ENCODE peak calls at places on chromosome 2, in four cellular contexts. F is Right ventricle myocardium superior, N is EL, P is osteocyte. O is an unnamed sample.

GRCh38 chr2:151669585-151670081 is 64.6 kb downstream of the NEB start:
- DNase-seq in N (no peak), F (no peak), P (no peak), O (no peak)

GRCh38 chr2:45637440-45637839 is 14.0 kb upstream of the PRKCE start:
- DNase-seq in F (no peak), P (no peak), N (peak), O (peak)

GRCh38 chr2:103254611-103255010 is 492.8 kb downstream of the TMEM182 start:
- DNase-seq in N (no peak), F (no peak), P (no peak), O (no peak)

GRCh38 chr2:24972315-24972958 is 682 bp upstream of the DNAJC27 start:
- DNase-seq in N (peak), P (no peak), F (peak), O (peak)

GRCh38 chr2:226329180-226329579 is 470.4 kb downstream of the IRS1 start:
- DNase-seq in F (no peak), P (no peak), N (no peak), O (no peak)

GRCh38 chr2:67824196-67824595 is 238.6 kb downstream of the C1D start:
- DNase-seq in F (no peak), P (no peak), N (peak), O (no peak)

GRCh38 chr2:8028036-8028435 is 653.8 kb upstream of the ID2 start:
- DNase-seq in N (no peak), P (peak), F (no peak), O (no peak)

GRCh38 chr2:232532406-232532805 is 6.4 kb downstream of the CHRND start:
- DNase-seq in F (peak), N (no peak), P (no peak), O (no peak)

GRCh38 chr2:233728723-233729301 is at the start of gene UGT1A3:
- DNase-seq in F (no peak), P (no peak), N (no peak), O (no peak)

GRCh38 chr2:216775043-216775453 is 79.7 kb upstream of the IGFBP5 start:
- DNase-seq in P (no peak), F (peak), N (peak), O (no peak)

GRCh38 chr2:200863655-200864205 is 728 bp downstream of the CLK1 start:
- DNase-seq in P (no peak), F (no peak), N (peak), O (no peak)

GRCh38 chr2:96415684-96416083 is 80.1 kb downstream of the NCAPH start:
- DNase-seq in P (no peak), F (no peak), N (no peak), O (peak)

GRCh38 chr2:172639823-172640222 is 83.9 kb downstream of the PDK1 start:
- DNase-seq in F (no peak), P (no peak), N (peak), O (peak)

GRCh38 chr2:101622633-101623521 is 74.6 kb upstream of the MAP4K4 start:
- DNase-seq in P (no peak), F (no peak), N (no peak), O (no peak)

GRCh38 chr2:187206071-187206470 is 242.0 kb downstream of the CALCRL start:
- DNase-seq in P (no peak), F (no peak), N (no peak), O (peak)

GRCh38 chr2:20633794-20634259 is 17.1 kb downstream of the HS1BP3 start:
- DNase-seq in P (no peak), N (no peak), F (peak), O (peak)

GRCh38 chr2:95079455-95079776 is 42.2 kb downstream of the MRPS5 start:
- DNase-seq in N (no peak), F (no peak), P (no peak), O (no peak)

GRCh38 chr2:156598563-156598962 is 162.4 kb downstream of the GPD2 start:
- DNase-seq in P (no peak), N (no peak), F (no peak), O (no peak)

GRCh38 chr2:231512222-231512621 is 18.0 kb downstream of the NMUR1 start:
- DNase-seq in N (no peak), F (no peak), P (no peak), O (no peak)

GRCh38 chr2:221750317-221750716 is 178.2 kb upstream of the EPHA4 start:
- DNase-seq in P (no peak), F (no peak), N (no peak), O (no peak)

GRCh38 chr2:175027755-175028154 is 22.6 kb upstream of the CHN1 start:
- DNase-seq in N (no peak), P (no peak), F (no peak), O (no peak)

GRCh38 chr2:159103411-159103810 is 135.0 kb downstream of the TANC1 start:
- DNase-seq in N (no peak), P (no peak), F (no peak), O (no peak)

GRCh38 chr2:16023663-16024360 is 83.5 kb downstream of the MYCN start:
- DNase-seq in N (no peak), F (no peak), P (no peak), O (no peak)

GRCh38 chr2:11155326-11156059 is at the start of gene SLC66A3:
- DNase-seq in F (peak), P (no peak), N (peak), O (peak)

GRCh38 chr2:200042944-200043343 is 87.6 kb downstream of the MAIP1 start:
- DNase-seq in N (peak), P (no peak), F (no peak), O (no peak)

GRCh38 chr2:117693166-117693565 is 121.3 kb upstream of the DDX18 start:
- DNase-seq in F (no peak), N (no peak), P (no peak), O (no peak)

GRCh38 chr2:51710222-51710621 is 678.3 kb upstream of the NRXN1 start:
- DNase-seq in F (no peak), P (no peak), N (no peak), O (peak)

GRCh38 chr2:108412995-108413726 is 35.4 kb downstream of the SULT1C4 start:
- DNase-seq in P (no peak), N (peak), F (no peak), O (no peak)

GRCh38 chr2:33529771-33530481 is 53.5 kb downstream of the RASGRP3 start:
- DNase-seq in P (no peak), N (peak), F (no peak), O (peak)

GRCh38 chr2:85998071-85998991 is 107.4 kb downstream of the POLR1A start:
- DNase-seq in F (peak), P (peak), N (peak), O (no peak)

GRCh38 chr2:19673213-19673791 is 228.5 kb downstream of the TTC32 start:
- DNase-seq in F (peak), P (no peak), N (peak), O (peak)

GRCh38 chr2:174552891-174553290 is 44.7 kb downstream of the WIPF1 start:
- DNase-seq in P (no peak), F (no peak), N (peak), O (no peak)

GRCh38 chr2:142989276-142990204 is 112.1 kb downstream of the KYNU start:
- DNase-seq in P (no peak), F (no peak), N (peak), O (peak)

O was measured in dermis blood vessel endothelial cell.